ENCODE peak calls at places on chromosomes 2 and 18, in ten cellular contexts. One of them, this sample, is unnamed.

GRCh38 chr2:157424374-157424773 is 19.5 kb downstream of the CYTIP start:
- DNase-seq in activated CD8-positive, alpha-beta memory T cell treated with anti-CD3 and anti-CD28 coated beads, Interleukin-2, amount 50 U/mL, for 48 hours: no peak
- DNase-seq in GM20000: no peak
- DNase-seq in tibial nerve: no peak
- DNase-seq in adipocyte: no peak
- DNase-seq in activated naive CD8-positive, alpha-beta T cell treated with anti-CD3 and anti-CD28 coated beads, Interleukin-2, amount 50 U/mL, for 24 hours: no peak
- DNase-seq in neuronal stem cell: no peak
- DNase-seq in cardiac fibroblast: no peak
- DNase-seq in A172: no peak
- DNase-seq in heart left ventricle: no peak
- DNase-seq in this sample: no peak

GRCh38 chr2:195390686-195391085 is 266.3 kb upstream of the SLC39A10 start:
- DNase-seq in activated CD8-positive, alpha-beta memory T cell treated with anti-CD3 and anti-CD28 coated beads, Interleukin-2, amount 50 U/mL, for 48 hours: no peak
- DNase-seq in GM20000: no peak
- DNase-seq in tibial nerve: no peak
- DNase-seq in adipocyte: no peak
- DNase-seq in activated naive CD8-positive, alpha-beta T cell treated with anti-CD3 and anti-CD28 coated beads, Interleukin-2, amount 50 U/mL, for 24 hours: no peak
- DNase-seq in neuronal stem cell: no peak
- DNase-seq in cardiac fibroblast: no peak
- DNase-seq in A172: no peak
- DNase-seq in heart left ventricle: no peak
- DNase-seq in this sample: no peak

GRCh38 chr2:38386377-38386776 is 9.3 kb upstream of the ATL2 start:
- DNase-seq in activated CD8-positive, alpha-beta memory T cell treated with anti-CD3 and anti-CD28 coated beads, Interleukin-2, amount 50 U/mL, for 48 hours: no peak
- DNase-seq in GM20000: no peak
- DNase-seq in tibial nerve: no peak
- DNase-seq in adipocyte: no peak
- DNase-seq in activated naive CD8-positive, alpha-beta T cell treated with anti-CD3 and anti-CD28 coated beads, Interleukin-2, amount 50 U/mL, for 24 hours: no peak
- DNase-seq in neuronal stem cell: no peak
- DNase-seq in cardiac fibroblast: no peak
- DNase-seq in A172: peak; percentile 31
- DNase-seq in heart left ventricle: no peak
- DNase-seq in this sample: no peak

GRCh38 chr2:73292316-73292905 is 937 bp downstream of the EGR4 start:
- DNase-seq in activated CD8-positive, alpha-beta memory T cell treated with anti-CD3 and anti-CD28 coated beads, Interleukin-2, amount 50 U/mL, for 48 hours: no peak
- DNase-seq in GM20000: peak; percentile 49
- DNase-seq in tibial nerve: no peak
- DNase-seq in adipocyte: no peak
- DNase-seq in activated naive CD8-positive, alpha-beta T cell treated with anti-CD3 and anti-CD28 coated beads, Interleukin-2, amount 50 U/mL, for 24 hours: no peak
- DNase-seq in neuronal stem cell: no peak
- DNase-seq in cardiac fibroblast: no peak
- DNase-seq in A172: no peak
- DNase-seq in heart left ventricle: no peak
- DNase-seq in this sample: no peak

GRCh38 chr2:38271697-38272096 is 105.4 kb downstream of the ATL2 start:
- DNase-seq in activated CD8-positive, alpha-beta memory T cell treated with anti-CD3 and anti-CD28 coated beads, Interleukin-2, amount 50 U/mL, for 48 hours: no peak
- DNase-seq in GM20000: no peak
- DNase-seq in tibial nerve: no peak
- DNase-seq in adipocyte: no peak
- DNase-seq in activated naive CD8-positive, alpha-beta T cell treated with anti-CD3 and anti-CD28 coated beads, Interleukin-2, amount 50 U/mL, for 24 hours: no peak
- DNase-seq in neuronal stem cell: no peak
- DNase-seq in cardiac fibroblast: no peak
- DNase-seq in A172: no peak
- DNase-seq in heart left ventricle: no peak
- DNase-seq in this sample: no peak

GRCh38 chr2:232632904-232633412 is 446 bp upstream of the EFHD1 start:
- DNase-seq in activated CD8-positive, alpha-beta memory T cell treated with anti-CD3 and anti-CD28 coated beads, Interleukin-2, amount 50 U/mL, for 48 hours: no peak
- DNase-seq in GM20000: no peak
- DNase-seq in tibial nerve: peak; percentile 38
- DNase-seq in adipocyte: peak; percentile 59
- DNase-seq in activated naive CD8-positive, alpha-beta T cell treated with anti-CD3 and anti-CD28 coated beads, Interleukin-2, amount 50 U/mL, for 24 hours: no peak
- DNase-seq in neuronal stem cell: no peak
- DNase-seq in cardiac fibroblast: no peak
- DNase-seq in A172: peak; percentile 26
- DNase-seq in heart left ventricle: peak; percentile 64
- DNase-seq in this sample: peak; percentile 8

GRCh38 chr2:71070294-71071025 is 2.0 kb downstream of the NAGK start:
- DNase-seq in activated CD8-positive, alpha-beta memory T cell treated with anti-CD3 and anti-CD28 coated beads, Interleukin-2, amount 50 U/mL, for 48 hours: no peak
- DNase-seq in GM20000: peak; percentile 49
- DNase-seq in tibial nerve: no peak
- DNase-seq in adipocyte: peak; percentile 43
- DNase-seq in activated naive CD8-positive, alpha-beta T cell treated with anti-CD3 and anti-CD28 coated beads, Interleukin-2, amount 50 U/mL, for 24 hours: peak; percentile 18
- DNase-seq in neuronal stem cell: no peak
- DNase-seq in cardiac fibroblast: peak; percentile 57
- DNase-seq in A172: peak; percentile 28
- DNase-seq in heart left ventricle: no peak
- DNase-seq in this sample: peak; percentile 55

GRCh38 chr18:8858888-8859511 is 153.6 kb downstream of the MTCL1 start:
- DNase-seq in activated CD8-positive, alpha-beta memory T cell treated with anti-CD3 and anti-CD28 coated beads, Interleukin-2, amount 50 U/mL, for 48 hours: no peak
- DNase-seq in GM20000: no peak
- DNase-seq in tibial nerve: no peak
- DNase-seq in adipocyte: peak; percentile 96
- DNase-seq in activated naive CD8-positive, alpha-beta T cell treated with anti-CD3 and anti-CD28 coated beads, Interleukin-2, amount 50 U/mL, for 24 hours: no peak
- DNase-seq in neuronal stem cell: no peak
- DNase-seq in cardiac fibroblast: peak; percentile 97
- DNase-seq in A172: peak; percentile 90
- DNase-seq in heart left ventricle: no peak
- DNase-seq in this sample: peak; percentile 98

GRCh38 chr2:169716938-169717690 is 16.5 kb upstream of the KLHL23 start:
- DNase-seq in activated CD8-positive, alpha-beta memory T cell treated with anti-CD3 and anti-CD28 coated beads, Interleukin-2, amount 50 U/mL, for 48 hours: no peak
- DNase-seq in GM20000: no peak
- DNase-seq in tibial nerve: no peak
- DNase-seq in adipocyte: no peak
- DNase-seq in activated naive CD8-positive, alpha-beta T cell treated with anti-CD3 and anti-CD28 coated beads, Interleukin-2, amount 50 U/mL, for 24 hours: no peak
- DNase-seq in neuronal stem cell: no peak
- DNase-seq in cardiac fibroblast: peak; percentile 48
- DNase-seq in A172: no peak
- DNase-seq in heart left ventricle: no peak
- DNase-seq in this sample: peak; percentile 64